ENCODE peak calls at places on chromosomes 2 and 18, in six cellular contexts. W is A549, F is GM23338, B is K562, O is SK-N-SH, M is GM12878. T is an unnamed sample. For H3K4me1, the result is how much of the 10 kb centered on the place peaks cover.

GRCh38 chr18:13437034-13437433 is 218.5 kb downstream of the LDLRAD4 start:
- DNase-seq in W (no peak), F (no peak), B (no peak), O (no peak), M (no peak), T (no peak)

GRCh38 chr18:58284699-58285490 is 240.9 kb downstream of the NEDD4L start:
- DNase-seq in W (no peak), F (no peak), B (no peak), O (no peak), M (no peak), T (no peak)

GRCh38 chr2:215454519-215454918 is 18.7 kb upstream of the FN1 start:
- DNase-seq in W (peak), F (peak), B (peak), O (peak), M (no peak), T (peak)

GRCh38 chr2:162013514-162014205 is 60.4 kb downstream of the DPP4 start:
- DNase-seq in W (no peak), F (no peak), B (no peak), O (no peak), M (no peak), T (no peak)

GRCh38 chr2:199261221-199261620 is 196.5 kb downstream of the SATB2 start:
- DNase-seq in W (peak), F (no peak), B (no peak), O (no peak), M (no peak), T (no peak)

GRCh38 chr2:218046234-218046633 is 22.8 kb upstream of the RUFY4 start:
- DNase-seq in W (no peak), F (no peak), B (no peak), O (no peak), M (peak), T (no peak)

GRCh38 chr2:219042750-219043149 is 1.4 kb upstream of the CFAP65 start:
- DNase-seq in W (no peak), F (no peak), B (no peak), O (no peak), M (no peak), T (no peak)

GRCh38 chr2:110638976-110639695 is 38.7 kb downstream of the BUB1 start:
- DNase-seq in W (no peak), F (no peak), B (no peak), O (no peak), M (no peak), T (no peak)

DNA sequence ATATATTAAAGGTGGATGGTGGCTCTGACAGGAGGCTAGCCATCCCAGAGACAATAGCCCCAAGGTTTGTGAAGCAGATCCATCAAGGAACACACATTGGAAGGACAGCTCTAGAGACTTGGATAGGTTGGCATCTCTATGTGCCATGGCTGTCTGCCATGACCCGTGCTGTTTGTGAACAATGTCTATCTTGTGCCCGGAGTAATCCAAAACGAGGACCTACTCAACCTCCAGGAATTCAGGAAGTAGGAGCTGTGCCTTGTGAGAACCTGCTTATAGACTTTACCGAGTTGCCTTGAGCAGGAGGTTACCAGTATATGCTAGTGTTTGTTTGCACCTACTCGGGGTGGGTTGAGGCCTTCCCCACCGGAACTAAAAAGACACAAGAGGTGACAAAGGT is 43.1 kb upstream of the SELENOI start:
- DNase-seq in W (no peak), F (no peak), B (no peak), O (no peak), M (no peak), T (no peak)
- H3K4me1 ChIP-seq in W (under half), F (under half), B (under half), O (under half), M (under half), T (under half)

GRCh38 chr2:18454692-18455255 is 105.7 kb downstream of the RDH14 start:
- DNase-seq in W (no peak), F (no peak), B (no peak), O (no peak), M (no peak), T (no peak)
- H3K4me3 ChIP-seq in W (no peak), F (no peak), B (no peak), O (no peak), M (no peak), T (no peak)

DNA sequence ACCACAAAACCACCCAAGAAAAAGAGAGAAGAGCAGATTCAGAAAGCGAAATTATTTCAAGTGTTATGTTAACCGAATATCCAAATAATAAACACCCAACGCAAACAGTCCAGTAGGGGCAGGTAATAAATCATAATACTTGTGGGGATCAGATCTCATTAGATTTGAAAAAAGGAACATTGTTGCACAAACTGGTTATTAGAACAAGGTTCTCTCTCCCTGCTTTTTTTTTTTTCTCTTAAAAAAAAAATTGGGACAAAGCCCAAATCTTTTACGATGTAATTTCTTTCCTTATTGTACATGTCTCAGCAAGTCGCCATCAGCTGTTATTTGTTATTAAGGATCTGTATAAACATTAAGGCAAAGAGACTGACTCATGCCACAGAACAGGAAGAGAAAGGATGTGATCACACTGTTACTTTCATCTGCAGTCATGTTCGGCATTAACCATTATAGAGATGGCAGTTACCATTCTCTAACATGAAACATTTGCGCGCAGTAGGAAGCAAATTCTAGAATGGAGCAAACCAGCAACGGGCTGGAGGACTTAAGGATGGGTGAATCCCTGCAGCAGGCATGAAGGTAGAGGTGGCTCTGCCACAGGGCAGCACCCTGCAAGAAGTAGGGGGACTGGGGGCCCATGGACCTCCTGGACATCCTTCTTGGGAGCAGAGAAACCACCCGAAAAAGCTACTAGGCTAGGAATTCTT is 42.0 kb downstream of the EPHA4 start:
- DNase-seq in W (peak), F (no peak), B (no peak), O (no peak), M (no peak), T (no peak)
- TF ChIP-seq REST in W (no peak), F (no peak), B (no peak), O (no peak), M (no peak), T (no peak)

GRCh38 chr2:85277416-85278158 is 50.2 kb downstream of the TGOLN2 start:
- DNase-seq in W (no peak), F (peak), B (no peak), O (peak), M (no peak), T (no peak)
- H3K4me1 ChIP-seq in W (under half), F (under half), B (under half), O (under half), M (under half), T (under half)

DNA sequence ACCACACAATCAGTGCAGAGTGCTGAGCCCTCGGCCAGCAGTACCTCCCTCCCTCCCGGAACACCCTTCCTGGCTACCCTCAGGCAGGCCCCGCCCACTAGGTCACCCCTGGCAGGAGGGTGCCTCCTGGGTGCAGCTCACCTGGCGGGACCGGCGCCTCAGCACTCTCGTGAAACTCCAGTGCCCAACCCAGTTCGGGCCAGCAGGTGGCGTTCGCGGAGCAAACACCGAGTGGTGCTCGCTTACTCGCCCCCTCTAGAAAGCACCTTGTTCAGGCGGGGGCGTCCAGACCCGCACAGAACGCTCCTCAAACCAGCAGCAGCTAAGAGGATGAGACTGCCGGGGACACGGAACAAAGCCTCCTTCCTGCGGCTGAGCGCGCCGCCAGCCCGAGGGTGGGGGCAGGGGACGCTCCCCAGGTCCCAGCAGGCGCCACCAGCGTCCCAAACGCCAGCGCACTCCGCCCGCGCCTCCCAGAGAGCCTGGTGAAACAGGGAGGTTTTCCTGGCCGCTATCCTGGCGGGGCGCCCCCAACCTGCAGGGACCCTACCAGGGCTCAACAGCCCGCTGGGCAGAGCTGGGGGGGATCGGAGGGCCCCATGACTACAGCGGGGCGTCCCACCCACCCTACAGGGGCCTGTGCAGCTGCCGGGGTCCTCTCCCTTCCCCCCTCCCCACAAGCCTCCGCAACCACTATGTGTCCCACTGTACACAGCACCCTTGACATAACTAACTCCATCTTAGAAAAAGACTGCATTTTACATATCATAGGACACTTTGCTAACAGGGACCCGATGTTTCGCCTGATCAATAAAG is 44.7 kb downstream of the MRPS5 start:
- DNase-seq in W (peak), F (peak), B (peak), O (peak), M (no peak), T (peak)
- H3K4me3 ChIP-seq in W (peak), F (peak), B (peak), O (peak), M (peak), T (peak)

DNA sequence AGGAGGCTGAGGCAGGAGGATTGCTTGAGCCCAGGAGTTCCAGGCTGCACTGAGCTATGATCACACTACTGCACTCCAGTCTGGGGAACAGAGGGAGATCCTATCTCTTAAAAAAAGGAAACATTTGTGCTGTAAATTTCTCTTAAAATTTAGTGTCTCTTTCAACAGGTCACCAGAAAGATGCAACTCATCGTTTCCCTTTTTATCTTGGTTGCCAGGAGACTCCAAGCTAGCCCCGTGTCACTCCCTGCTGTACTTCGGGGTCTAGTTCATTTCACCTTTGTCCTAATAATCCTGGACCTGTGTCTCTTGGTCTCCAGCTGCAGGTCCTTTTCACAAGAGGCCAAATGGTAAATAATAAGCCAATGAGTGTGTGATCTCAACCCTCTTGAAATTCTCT is 7.1 kb downstream of the HS1BP3 start:
- DNase-seq in W (no peak), F (no peak), B (no peak), O (no peak), M (no peak), T (no peak)
- TF ChIP-seq REST in W (no peak), F (no peak), B (no peak), O (no peak), M (no peak), T (no peak)

GRCh38 chr2:9169310-9170107 is 37.1 kb upstream of the ASAP2 start:
- DNase-seq in W (no peak), F (no peak), B (no peak), O (no peak), M (no peak), T (no peak)
- H3K4me1 ChIP-seq in W (under half), F (under half), B (under half), O (under half), M (under half), T (under half)

T was measured in Panc1.